ENCODE peak calls at places on chromosomes 5 and 9, in four cellular contexts. One of them, this sample, is unnamed.

GRCh38 chr9:33374190-33374589 is 28.2 kb downstream of the AQP7 start:
- DNase-seq in IMR-90: no peak
- DNase-seq in H1: no peak
- DNase-seq in mesendoderm: no peak
- DNase-seq in this sample: no peak

GRCh38 chr9:134272302-134273023 is 53.8 kb upstream of the RXRA start:
- DNase-seq in IMR-90: no peak
- DNase-seq in H1: no peak
- DNase-seq in mesendoderm: no peak
- DNase-seq in this sample: no peak

GRCh38 chr5:6459896-6460295 is 11.2 kb downstream of the UBE2QL1 start:
- DNase-seq in IMR-90: no peak
- DNase-seq in H1: no peak
- DNase-seq in mesendoderm: no peak
- DNase-seq in this sample: no peak

GRCh38 chr9:107087256-107087655 is 195.8 kb upstream of the RAD23B start:
- DNase-seq in IMR-90: no peak
- DNase-seq in H1: no peak
- DNase-seq in mesendoderm: no peak
- DNase-seq in this sample: no peak

GRCh38 chr9:15373201-15373530 is 49.5 kb upstream of the SNAPC3 start:
- DNase-seq in IMR-90: peak; percentile 94
- DNase-seq in H1: no peak
- DNase-seq in mesendoderm: no peak
- DNase-seq in this sample: no peak

GRCh38 chr5:33711094-33711670 is 180.6 kb downstream of the ADAMTS12 start:
- DNase-seq in IMR-90: no peak
- DNase-seq in H1: no peak
- DNase-seq in mesendoderm: no peak
- DNase-seq in this sample: no peak

GRCh38 chr5:149157330-149157729 is 16.0 kb downstream of the ABLIM3 start:
- DNase-seq in IMR-90: no peak
- DNase-seq in H1: no peak
- DNase-seq in mesendoderm: no peak
- DNase-seq in this sample: no peak

GRCh38 chr5:119255571-119256356 is 100.1 kb upstream of the TNFAIP8 start:
- DNase-seq in IMR-90: peak; percentile 5
- DNase-seq in H1: peak; percentile 64
- DNase-seq in mesendoderm: peak; percentile 86
- DNase-seq in this sample: peak; percentile 88

GRCh38 chr9:85401998-85402397 is 339.8 kb downstream of the AGTPBP1 start:
- DNase-seq in IMR-90: no peak
- DNase-seq in H1: no peak
- DNase-seq in mesendoderm: peak; percentile 55
- DNase-seq in this sample: no peak

GRCh38 chr5:72282878-72283277 is 37.2 kb downstream of the MRPS27 start:
- DNase-seq in IMR-90: peak; percentile 76
- DNase-seq in H1: no peak
- DNase-seq in mesendoderm: no peak
- DNase-seq in this sample: no peak

GRCh38 chr9:105293408-105293807 is 49.0 kb downstream of the SLC44A1 start:
- DNase-seq in IMR-90: no peak
- DNase-seq in H1: no peak
- DNase-seq in mesendoderm: no peak
- DNase-seq in this sample: no peak

GRCh38 chr5:15929616-15930303 is 249.8 kb downstream of the MARCHF11 start:
- DNase-seq in IMR-90: peak; percentile 90
- DNase-seq in H1: no peak
- DNase-seq in mesendoderm: peak; percentile 55
- DNase-seq in this sample: no peak

GRCh38 chr5:94433393-94434149 is 184.8 kb downstream of the KIAA0825 start:
- DNase-seq in IMR-90: peak; percentile 64
- DNase-seq in H1: no peak
- DNase-seq in mesendoderm: peak; percentile 13
- DNase-seq in this sample: no peak

GRCh38 chr5:181204561-181205401 is at the start of gene TRIM7:
- DNase-seq in IMR-90: peak; percentile 20
- DNase-seq in H1: no peak
- DNase-seq in mesendoderm: no peak
- DNase-seq in this sample: no peak

GRCh38 chr9:38434365-38434764 is 10.1 kb upstream of the IGFBPL1 start:
- DNase-seq in IMR-90: no peak
- DNase-seq in H1: no peak
- DNase-seq in mesendoderm: peak; percentile 90
- DNase-seq in this sample: no peak

GRCh38 chr9:38246833-38247232 is 145.7 kb upstream of the ALDH1B1 start:
- DNase-seq in IMR-90: no peak
- DNase-seq in H1: peak; percentile 4
- DNase-seq in mesendoderm: no peak
- DNase-seq in this sample: no peak

GRCh38 chr5:168721966-168722365 is 142.8 kb upstream of the PANK3 start:
- DNase-seq in IMR-90: no peak
- DNase-seq in H1: no peak
- DNase-seq in mesendoderm: no peak
- DNase-seq in this sample: no peak

GRCh38 chr9:106958955-106959657 is 96.1 kb downstream of the ZNF462 start:
- DNase-seq in IMR-90: peak; percentile 45
- DNase-seq in H1: no peak
- DNase-seq in mesendoderm: no peak
- DNase-seq in this sample: no peak

GRCh38 chr5:32419791-32420190 is 24.7 kb downstream of the ZFR start:
- DNase-seq in IMR-90: no peak
- DNase-seq in H1: no peak
- DNase-seq in mesendoderm: no peak
- DNase-seq in this sample: no peak
- H3K23ac ChIP-seq in IMR-90: no peak overlapping the region
- H3K23ac ChIP-seq in H1: no peak overlapping the region
- H3K23ac ChIP-seq in mesendoderm: no peak overlapping the region
- H3K23ac ChIP-seq in this sample: no peak overlapping the region

GRCh38 chr9:95483431-95483830 is 33.3 kb downstream of the PTCH1 start:
- DNase-seq in IMR-90: no peak
- DNase-seq in H1: no peak
- DNase-seq in mesendoderm: no peak
- DNase-seq in this sample: no peak
- H4K5ac ChIP-seq in IMR-90: no peak overlapping the region
- H4K5ac ChIP-seq in H1: no peak overlapping the region
- H4K5ac ChIP-seq in mesendoderm: no peak overlapping the region
- H4K5ac ChIP-seq in this sample: no peak overlapping the region

DNA sequence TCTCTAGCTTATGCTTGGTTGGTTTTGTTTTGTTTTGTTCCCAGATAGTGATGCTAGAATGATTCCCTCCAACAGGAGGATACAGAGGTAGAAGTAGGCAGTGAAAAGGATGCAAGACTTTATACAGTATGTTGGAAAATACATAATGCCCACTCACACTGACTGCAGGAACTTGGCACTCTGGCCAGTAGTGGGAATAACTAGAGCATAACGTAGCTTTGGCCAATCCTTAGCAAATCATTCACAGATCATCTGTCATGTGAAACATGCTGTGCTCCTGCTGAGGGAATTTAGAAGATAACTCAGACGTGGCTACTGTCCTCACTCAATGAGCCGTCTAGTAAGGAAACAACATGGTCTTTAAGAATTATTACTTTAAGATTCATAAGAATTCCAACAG is 13.5 kb downstream of the CFAP90 start:
- DNase-seq in IMR-90: no peak
- DNase-seq in H1: no peak
- DNase-seq in mesendoderm: no peak
- DNase-seq in this sample: no peak
- H3K27ac ChIP-seq in IMR-90: no peak overlapping the region
- H3K27ac ChIP-seq in H1: no peak overlapping the region
- H3K27ac ChIP-seq in mesendoderm: no peak overlapping the region
- H3K27ac ChIP-seq in this sample: no peak overlapping the region

GRCh38 chr5:138212828-138213160 is 329 bp downstream of the CDC23 start:
- DNase-seq in IMR-90: peak; percentile 8
- DNase-seq in H1: no peak
- DNase-seq in mesendoderm: peak; percentile 37
- DNase-seq in this sample: no peak
- H3K23ac ChIP-seq in IMR-90: peak overlapping the region; percentile 85
- H3K23ac ChIP-seq in H1: no peak overlapping the region
- H3K23ac ChIP-seq in mesendoderm: no peak overlapping the region
- H3K23ac ChIP-seq in this sample: no peak overlapping the region

GRCh38 chr9:131037336-131038255 is 28.6 kb downstream of the LAMC3 start:
- DNase-seq in IMR-90: peak; percentile 7
- DNase-seq in H1: no peak
- DNase-seq in mesendoderm: no peak
- DNase-seq in this sample: no peak

GRCh38 chr9:131036529-131037335 is 27.8 kb downstream of the LAMC3 start:
- DNase-seq in IMR-90: no peak
- DNase-seq in H1: no peak
- DNase-seq in mesendoderm: no peak
- DNase-seq in this sample: no peak

GRCh38 chr9:131038256-131039128 is 29.5 kb downstream of the LAMC3 start:
- DNase-seq in IMR-90: no peak
- DNase-seq in H1: no peak
- DNase-seq in mesendoderm: no peak
- DNase-seq in this sample: no peak

GRCh38 chr9:131036071-131036470 is 27.1 kb downstream of the LAMC3 start:
- DNase-seq in IMR-90: no peak
- DNase-seq in H1: no peak
- DNase-seq in mesendoderm: no peak
- DNase-seq in this sample: no peak

DNA sequence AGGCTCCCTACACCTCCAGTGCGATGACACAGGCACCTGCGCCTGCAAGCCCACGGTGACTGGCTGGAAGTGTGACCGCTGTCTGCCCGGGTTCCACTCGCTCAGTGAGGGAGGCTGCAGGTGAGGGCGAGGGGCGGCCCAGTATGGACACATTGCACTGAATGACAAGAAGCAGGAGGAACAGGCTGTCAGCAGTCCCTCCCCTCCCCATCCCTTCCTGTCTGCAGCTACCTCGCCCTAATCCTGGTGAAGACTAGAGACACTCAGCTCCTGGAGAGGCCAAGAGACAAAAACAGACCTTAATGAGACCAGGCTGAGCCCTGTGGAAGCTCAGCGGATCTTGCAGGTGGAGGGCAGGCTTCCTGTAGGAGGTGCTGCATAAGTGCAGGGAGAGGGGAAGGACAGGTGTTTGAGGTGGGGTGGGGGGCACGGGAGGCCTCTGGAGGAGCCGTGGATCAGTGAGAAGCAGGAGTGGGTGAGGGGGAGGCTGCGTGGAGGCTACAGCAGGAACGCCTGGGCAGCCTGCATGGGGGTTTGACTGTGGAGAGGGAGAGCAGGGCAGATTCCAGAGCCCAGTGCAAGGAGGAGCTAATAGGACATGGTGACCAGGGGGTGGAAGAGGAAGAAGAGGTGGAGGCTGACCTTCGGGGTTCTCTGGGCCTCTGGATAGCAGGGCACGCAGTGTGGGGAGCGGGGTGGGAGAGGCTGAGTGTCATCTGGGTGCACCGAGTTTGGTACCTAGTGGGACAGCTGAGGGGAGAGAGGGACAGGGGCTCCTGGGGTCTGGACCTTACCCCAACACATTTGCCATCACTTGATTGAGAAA is 30.4 kb downstream of the LAMC3 start:
- DNase-seq in IMR-90: no peak
- DNase-seq in H1: no peak
- DNase-seq in mesendoderm: no peak
- DNase-seq in this sample: no peak
- H4K5ac ChIP-seq in IMR-90: no peak overlapping the region
- H4K5ac ChIP-seq in H1: no peak overlapping the region
- H4K5ac ChIP-seq in mesendoderm: no peak overlapping the region
- H4K5ac ChIP-seq in this sample: no peak overlapping the region

DNA sequence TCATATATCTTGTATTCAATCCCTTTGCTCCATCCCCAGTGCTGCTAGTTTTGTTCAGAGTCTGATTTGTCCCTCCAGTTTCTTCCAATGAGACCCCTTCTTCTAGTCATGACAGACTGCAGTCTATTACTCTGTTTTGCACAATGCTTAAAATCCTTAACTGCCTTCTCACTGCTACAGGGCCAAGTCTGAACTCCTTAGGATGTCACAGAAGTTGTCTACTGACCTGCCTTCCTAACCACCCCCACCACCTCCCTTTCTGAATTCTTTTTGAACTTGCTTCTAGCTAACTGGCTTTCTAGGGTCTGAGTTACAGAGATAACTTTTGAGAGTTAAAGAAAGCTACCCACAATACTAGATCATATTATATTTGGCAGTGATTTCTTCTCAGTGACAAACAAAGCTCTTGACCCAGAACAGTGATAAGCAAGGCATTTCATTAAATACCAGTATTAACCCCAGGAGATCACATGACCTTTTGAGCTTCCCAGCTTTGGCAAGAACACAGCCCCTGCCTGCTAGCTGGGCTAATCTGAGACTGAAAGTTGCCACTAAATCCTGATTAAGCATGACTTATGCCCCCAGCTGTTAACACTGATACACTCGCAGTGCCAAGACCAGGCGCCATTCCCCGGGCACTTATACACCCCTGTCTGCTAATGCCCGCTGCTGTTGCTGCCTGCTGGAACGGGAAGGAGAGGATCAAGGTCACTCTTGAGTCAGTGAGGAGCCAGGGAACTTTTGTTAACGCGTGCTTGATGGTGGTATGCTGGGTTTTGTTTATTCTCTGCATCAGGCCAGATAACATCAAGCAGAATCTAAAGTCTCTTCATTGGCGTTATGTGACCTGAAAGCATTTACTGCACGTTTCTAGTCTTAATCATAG is 36.4 kb upstream of the ADAMTSL1 start:
- DNase-seq in IMR-90: peak; percentile 65
- DNase-seq in H1: no peak
- DNase-seq in mesendoderm: peak; percentile 77
- DNase-seq in this sample: no peak
- H3K27ac ChIP-seq in IMR-90: peak overlapping the region; percentile 65
- H3K27ac ChIP-seq in H1: no peak overlapping the region
- H3K27ac ChIP-seq in mesendoderm: no peak overlapping the region
- H3K27ac ChIP-seq in this sample: no peak overlapping the region

GRCh38 chr9:97510797-97511761 is 9.6 kb downstream of the TMOD1 start:
- DNase-seq in IMR-90: peak; percentile 95
- DNase-seq in H1: peak; percentile 29
- DNase-seq in mesendoderm: no peak
- DNase-seq in this sample: peak; percentile 5
- H3K23ac ChIP-seq in IMR-90: no peak overlapping the region
- H3K23ac ChIP-seq in H1: no peak overlapping the region
- H3K23ac ChIP-seq in mesendoderm: no peak overlapping the region
- H3K23ac ChIP-seq in this sample: no peak overlapping the region

DNA sequence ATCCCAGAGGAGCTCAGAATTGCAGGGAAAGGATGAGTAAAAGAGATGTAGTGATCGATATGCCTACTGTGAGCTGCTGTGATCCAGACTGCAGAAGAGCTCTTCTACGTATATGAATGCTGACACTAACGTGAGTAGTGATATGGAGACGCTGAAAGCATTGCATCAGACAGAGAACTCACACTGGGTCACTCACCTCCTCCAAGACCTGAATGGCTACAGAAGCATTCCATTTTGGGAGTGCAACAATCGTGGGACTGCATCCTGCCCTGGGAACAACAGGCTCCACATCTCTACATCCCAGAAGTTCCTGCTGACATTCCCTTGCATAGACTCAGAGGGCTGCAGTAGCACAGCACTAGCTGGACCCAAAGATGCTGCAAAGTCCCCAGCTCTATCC is 755.9 kb upstream of the MEF2C start:
- DNase-seq in IMR-90: no peak
- DNase-seq in H1: no peak
- DNase-seq in mesendoderm: no peak
- DNase-seq in this sample: no peak
- H4K5ac ChIP-seq in IMR-90: no peak overlapping the region
- H4K5ac ChIP-seq in H1: no peak overlapping the region
- H4K5ac ChIP-seq in mesendoderm: no peak overlapping the region
- H4K5ac ChIP-seq in this sample: no peak overlapping the region

This sample was measured in H9.